ENCODE peak calls at places on chromosomes 11 and 22, in six cellular contexts. F is Peyer's patch, P is stomach, Z is GM06990, O is cardiac muscle cell, J is B cell. V is an unnamed sample.

GRCh38 chr11:45336136-45336535 is 50.0 kb upstream of the SYT13 start:
- DNase-seq in J (no peak), Z (no peak), O (no peak), P (no peak), F (no peak), V (no peak)

GRCh38 chr22:31830721-31831070 is 76.9 kb downstream of the DEPDC5 start:
- DNase-seq in Z (no peak), O (no peak), P (no peak), J (no peak), F (no peak), V (no peak)

GRCh38 chr22:48577014-48577690 is 1250.5 kb downstream of the BRD1 start:
- DNase-seq in O (no peak), F (no peak), J (no peak), P (no peak), Z (no peak), V (no peak)

GRCh38 chr11:84249344-84250135 is 963.4 kb upstream of the CCDC90B start:
- DNase-seq in Z (peak), F (no peak), J (no peak), O (no peak), P (no peak), V (no peak)

GRCh38 chr11:46617451-46618314 is at the start of gene ATG13:
- DNase-seq in F (peak), P (peak), O (peak), Z (peak), J (peak), V (peak)

GRCh38 chr11:104771782-104772181 is 126.5 kb downstream of the CASP12 start:
- DNase-seq in O (no peak), Z (no peak), J (no peak), P (no peak), F (no peak), V (no peak)

GRCh38 chr11:1879941-1880720 is 11.6 kb downstream of the PRR33 start:
- DNase-seq in O (peak), J (peak), P (no peak), Z (no peak), F (no peak), V (no peak)

GRCh38 chr22:19892249-19892879 is 37.7 kb upstream of the GNB1L start:
- DNase-seq in F (no peak), P (no peak), J (no peak), O (peak), Z (peak), V (peak)

GRCh38 chr11:86749861-86750401 is 50.4 kb upstream of the PRSS23 start:
- DNase-seq in P (no peak), Z (no peak), F (no peak), J (no peak), O (no peak), V (no peak)

GRCh38 chr11:105611414-105611813 is 1.5 kb downstream of the GRIA4 start:
- DNase-seq in J (no peak), F (no peak), Z (no peak), O (no peak), P (no peak), V (no peak)

GRCh38 chr22:21632931-21633330 is 371 bp downstream of the CCDC116 start:
- DNase-seq in P (no peak), Z (no peak), O (no peak), J (no peak), F (no peak), V (no peak)

GRCh38 chr11:93220078-93220477 is 22.3 kb upstream of the SLC36A4 start:
- DNase-seq in P (no peak), F (no peak), O (no peak), J (no peak), Z (no peak), V (no peak)

GRCh38 chr11:126731526-126731925 is 269.0 kb downstream of the KIRREL3 start:
- DNase-seq in Z (no peak), O (no peak), P (no peak), J (no peak), F (no peak), V (no peak)

GRCh38 chr11:36564376-36565032 is 3.3 kb upstream of the RAG1 start:
- DNase-seq in O (peak), F (no peak), P (peak), J (no peak), Z (no peak), V (peak)

GRCh38 chr11:28566643-28567042 is 458.5 kb downstream of the METTL15 start:
- DNase-seq in J (no peak), O (peak), F (no peak), Z (no peak), P (peak), V (no peak)

GRCh38 chr11:95487391-95487790 is 256.4 kb upstream of the SESN3 start:
- DNase-seq in Z (peak), P (no peak), O (no peak), F (no peak), J (peak), V (peak)

GRCh38 chr11:36010010-36010740 is 66.3 kb downstream of the LDLRAD3 start:
- DNase-seq in P (no peak), O (peak), J (no peak), F (no peak), Z (no peak), V (no peak)

DNA sequence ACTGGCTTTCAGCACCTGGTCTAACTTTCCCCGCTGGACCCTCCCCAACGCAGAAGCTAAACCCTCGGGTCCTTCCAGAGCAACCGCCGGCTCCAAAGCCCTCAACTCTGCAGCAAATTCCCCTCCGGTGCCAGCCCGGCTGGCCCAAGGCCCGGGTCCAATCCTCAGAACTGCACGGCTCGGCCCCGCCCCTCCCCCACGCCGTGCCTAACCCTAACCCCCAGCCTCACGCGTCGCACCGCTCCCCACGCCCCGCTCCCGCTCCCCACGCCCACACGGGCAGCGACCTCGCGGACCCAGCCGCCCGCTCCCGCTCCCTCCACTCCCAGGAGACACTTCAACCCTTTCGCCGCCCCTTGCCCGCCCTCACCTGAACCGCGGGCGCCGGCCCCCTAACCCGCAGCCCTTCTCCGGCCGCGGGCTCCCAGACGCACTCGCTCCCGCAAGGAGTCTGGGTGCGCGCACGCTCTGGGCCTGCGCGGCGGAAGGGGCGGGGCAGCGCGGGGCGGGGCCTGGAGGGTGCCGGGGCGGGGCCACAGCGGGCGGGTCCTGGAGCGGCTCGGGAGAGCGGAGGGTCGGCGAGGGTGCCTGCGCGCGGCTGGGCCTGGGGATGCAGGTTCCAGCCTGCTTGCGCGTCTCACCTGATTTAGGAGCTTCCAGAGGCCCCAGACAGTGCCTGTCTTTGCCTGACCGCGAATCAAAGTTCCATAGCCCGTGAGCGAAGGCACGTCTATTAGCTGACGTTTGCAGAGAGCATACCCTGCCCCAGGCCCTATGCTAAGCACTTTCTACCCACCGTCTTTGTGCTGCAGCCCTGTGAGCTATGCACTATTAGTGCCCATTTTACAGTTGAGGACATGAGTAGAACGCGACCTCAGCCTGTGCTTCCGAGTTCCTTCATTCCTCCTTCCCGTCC is at the start of gene NFRKB:
- DNase-seq in J (peak), Z (peak), O (peak), F (peak), P (peak), V (peak)
- TF ChIP-seq CTCF in J (no peak), Z (no peak), O (no peak), F (no peak), P (no peak), V (no peak)

DNA sequence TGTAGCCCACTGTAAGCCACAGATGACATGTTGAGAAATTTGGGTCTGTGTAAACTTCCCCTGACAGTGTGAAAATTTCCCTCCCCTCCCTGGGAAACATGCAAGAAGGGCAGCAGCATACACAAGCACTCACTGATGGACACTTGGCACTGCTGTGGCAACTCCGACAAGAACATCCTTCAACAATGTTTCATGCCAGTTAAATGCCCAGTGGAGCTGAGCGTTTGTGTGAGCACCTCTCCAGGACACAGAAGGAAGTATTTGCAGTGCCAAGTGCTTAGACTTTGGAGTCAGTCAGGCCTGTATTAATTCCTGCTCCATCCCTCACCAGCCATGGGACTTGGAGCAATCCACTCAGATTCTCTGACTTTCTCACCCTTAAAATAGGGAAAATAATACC is 17.7 kb downstream of the C11orf87 start:
- DNase-seq in J (no peak), Z (no peak), F (no peak), O (no peak), P (no peak), V (no peak)
- TF ChIP-seq CTCF in J (no peak), Z (no peak), F (no peak), O (no peak), P (no peak), V (no peak)

DNA sequence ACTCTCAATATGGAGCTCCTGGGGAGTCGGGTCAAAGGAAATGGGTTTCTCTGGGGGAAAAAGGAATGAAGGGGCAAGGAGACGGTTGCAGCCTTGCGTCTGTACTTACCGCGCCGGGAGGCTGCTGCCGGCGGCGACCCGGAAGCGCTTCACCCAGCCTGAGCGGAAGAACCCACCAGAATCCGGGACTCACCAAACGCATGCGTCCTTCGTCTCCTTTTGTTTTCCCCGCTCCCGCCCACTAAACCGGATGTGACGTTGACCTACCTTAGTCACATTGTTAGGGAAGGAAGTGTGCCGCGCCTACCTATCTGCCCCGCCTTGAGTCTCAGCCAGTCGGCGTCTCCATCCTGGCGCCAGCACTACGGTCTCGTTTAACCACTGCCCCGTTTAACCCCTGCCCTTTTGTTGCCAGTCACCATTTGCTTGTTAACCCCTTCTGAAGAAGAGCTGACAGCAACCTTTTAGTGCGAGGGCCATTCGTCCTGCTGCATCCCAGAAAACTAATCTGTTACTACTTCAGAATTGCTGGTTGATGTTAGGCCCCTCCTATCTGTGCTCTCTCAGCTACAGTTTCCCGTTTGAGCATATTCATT is at the start of gene ANAPC15:
- DNase-seq in P (peak), J (peak), F (peak), Z (peak), O (peak), V (peak)
- TF ChIP-seq CTCF in P (peak), J (no peak), F (no peak), Z (no peak), O (no peak), V (no peak)

GRCh38 chr11:71449596-71449995 is 1.4 kb upstream of the DHCR7 start:
- DNase-seq in O (no peak), Z (no peak), P (no peak), J (no peak), F (no peak), V (no peak)

GRCh38 chr11:71450507-71450906 is 2.3 kb upstream of the DHCR7 start:
- DNase-seq in P (no peak), Z (no peak), F (no peak), O (no peak), J (no peak), V (no peak)

GRCh38 chr11:71446942-71447688 is 1.1 kb downstream of the DHCR7 start:
- DNase-seq in F (peak), Z (no peak), O (peak), J (no peak), P (no peak), V (no peak)

GRCh38 chr11:71447791-71448256 is 369 bp downstream of the DHCR7 start:
- DNase-seq in P (peak), Z (peak), O (peak), J (peak), F (peak), V (peak)

GRCh38 chr11:71448257-71449161 is at the start of gene DHCR7:
- DNase-seq in O (peak), P (peak), J (peak), F (peak), Z (peak), V (peak)
- TF ChIP-seq CTCF in O (no peak), P (no peak), J (no peak), F (peak), Z (no peak), V (no peak)

V was measured in GM13976.